ENCODE peak calls at places on chromosomes 6 and 20, in nine cellular contexts. O is GOT3; K is lower leg skin; D is K562; S is IMR-90; W is activated CD4-positive, CD25-positive, alpha-beta regulatory T cell; P is Ammon's horn; V is breast epithelium; C is iPS DF 19.7. L is an unnamed sample.

GRCh38 chr6:116764961-116765841 is at the start of gene FAM162B:
- DNase-seq in O (no peak), K (no peak), D (no peak), S (peak; percentile 32), W (no peak), P (no peak), V (no peak), C (no peak), L (no peak)

GRCh38 chr6:10792101-10792500 is 44.5 kb downstream of the TMEM14B start:
- DNase-seq in O (no peak), K (no peak), D (no peak), S (no peak), W (no peak), P (no peak), V (no peak), C (no peak), L (no peak)

GRCh38 chr20:63064745-63065711 is 58.3 kb upstream of the BHLHE23 start:
- DNase-seq in O (no peak), K (no peak), D (no peak), S (no peak), W (no peak), P (no peak), V (peak; percentile 48), C (no peak), L (no peak)

GRCh38 chr6:158036261-158036660 is 54.6 kb downstream of the SYNJ2 start:
- DNase-seq in O (no peak), K (no peak), D (no peak), S (no peak), W (no peak), P (no peak), V (no peak), C (no peak), L (no peak)

GRCh38 chr6:44053760-44054556 is 73.3 kb downstream of the MRPL14 start:
- DNase-seq in O (no peak), K (no peak), D (no peak), S (peak; percentile 87), W (no peak), P (no peak), V (no peak), C (no peak), L (no peak)

GRCh38 chr20:13105071-13105470 is 96.3 kb downstream of the SPTLC3 start:
- DNase-seq in O (no peak), K (no peak), D (no peak), S (no peak), W (no peak), P (no peak), V (no peak), C (no peak), L (no peak)

GRCh38 chr6:100704941-100705340 is 176.2 kb downstream of the ASCC3 start:
- DNase-seq in O (no peak), K (no peak), D (no peak), S (no peak), W (no peak), P (no peak), V (no peak), C (no peak), L (no peak)

GRCh38 chr6:48978016-48978415 is 485.0 kb downstream of the MMUT start:
- DNase-seq in O (no peak), K (no peak), D (no peak), S (peak; percentile 78), W (no peak), P (no peak), V (no peak), C (no peak), L (no peak)

GRCh38 chr20:62069741-62070216 is 4.1 kb upstream of the TAF4 start:
- DNase-seq in O (no peak), K (no peak), D (peak; percentile 6), S (peak; percentile 70), W (no peak), P (no peak), V (no peak), C (no peak), L (no peak)

GRCh38 chr6:22383016-22383415 is 86.2 kb upstream of the PRL start:
- DNase-seq in O (no peak), K (no peak), D (no peak), S (no peak), W (no peak), P (no peak), V (no peak), C (no peak), L (no peak)

GRCh38 chr6:25253371-25253770 is 25.8 kb upstream of the CARMIL1 start:
- DNase-seq in O (no peak), K (no peak), D (no peak), S (no peak), W (no peak), P (no peak), V (no peak), C (no peak), L (no peak)

GRCh38 chr6:121436172-121436965 is 923 bp downstream of the GJA1 start:
- DNase-seq in O (no peak), K (no peak), D (no peak), S (no peak), W (no peak), P (no peak), V (no peak), C (no peak), L (no peak)